ENCODE peak calls at places on chromosomes 3 and 15, in five cellular contexts. R is heart left ventricle, N is A549, B is psoas muscle, Q is PC-3. H is an unnamed sample.
A peak's percentile ranks its signal among the peaks of the same experiment; 100 is the strongest.

GRCh38 chr15:78979456-78980320 is 34.8 kb upstream of the CTSH start:
- DNase-seq in N (peak; percentile 92), Q (peak; percentile 92), B (no peak), R (peak; percentile 61), H (no peak)

GRCh38 chr3:30124435-30125390 is 481.7 kb upstream of the TGFBR2 start:
- DNase-seq in Q (peak; percentile 42), N (no peak), R (peak; percentile 60), B (no peak), H (peak; percentile 48)

GRCh38 chr15:101028772-101029438 is 109.7 kb downstream of the LRRK1 start:
- DNase-seq in B (no peak), N (no peak), Q (no peak), R (peak; percentile 12), H (no peak)

GRCh38 chr3:139120336-139120971 is 75.8 kb upstream of the PRR23C start:
- DNase-seq in Q (peak; percentile 28), B (no peak), R (no peak), N (peak; percentile 20), H (peak; percentile 67)

GRCh38 chr15:70793694-70794093 is 30.3 kb upstream of the UACA start:
- DNase-seq in N (no peak), R (no peak), Q (no peak), B (no peak), H (no peak)

GRCh38 chr15:23566070-23567050 is 886 bp downstream of the MKRN3 start:
- DNase-seq in Q (peak; percentile 68), B (peak; percentile 56), N (peak; percentile 35), R (no peak), H (no peak)

GRCh38 chr15:74994236-74994635 is 1.1 kb upstream of the SCAMP5 start:
- DNase-seq in B (no peak), R (no peak), Q (no peak), N (no peak), H (no peak)

GRCh38 chr15:40764766-40765136 is 883 bp downstream of the GCHFR start:
- DNase-seq in R (no peak), B (peak; percentile 35), N (no peak), Q (no peak), H (no peak)

GRCh38 chr3:53144446-53144845 is 14.2 kb upstream of the RFT1 start:
- DNase-seq in B (no peak), Q (no peak), N (no peak), R (no peak), H (no peak)

GRCh38 chr3:143975549-143976152 is 4.0 kb downstream of the DIPK2A start:
- DNase-seq in R (no peak), N (peak; percentile 51), Q (peak; percentile 65), B (no peak), H (no peak)

GRCh38 chr3:175861916-175862315 is 1002.8 kb downstream of the NAALADL2 start:
- DNase-seq in N (no peak), B (no peak), Q (no peak), R (no peak), H (no peak)

GRCh38 chr3:27657404-27657803 is 64.7 kb downstream of the EOMES start:
- DNase-seq in R (no peak), Q (peak; percentile 61), N (no peak), B (no peak), H (no peak)

GRCh38 chr3:115321396-115321795 is 174.3 kb upstream of the ZBTB20 start:
- DNase-seq in N (no peak), R (no peak), B (no peak), Q (peak; percentile 6), H (no peak)

GRCh38 chr15:56871180-56871579 is 47.3 kb upstream of the TCF12 start:
- DNase-seq in N (peak; percentile 53), R (no peak), B (no peak), Q (peak; percentile 80), H (peak; percentile 55)

GRCh38 chr15:71251548-71252035 is 136.3 kb downstream of the THSD4 start:
- DNase-seq in B (no peak), N (peak; percentile 68), Q (peak; percentile 43), R (no peak), H (no peak)

GRCh38 chr3:37764586-37764985 is 97.1 kb upstream of the CTDSPL start:
- DNase-seq in Q (no peak), R (no peak), B (no peak), N (no peak), H (no peak)

GRCh38 chr3:9884555-9885165 is 4.6 kb upstream of the CIDEC start:
- DNase-seq in Q (peak; percentile 96), N (peak; percentile 93), B (no peak), R (no peak), H (peak; percentile 56)

GRCh38 chr3:41274944-41275668 is 75.8 kb downstream of the CTNNB1 start:
- DNase-seq in R (no peak), N (peak; percentile 76), Q (peak; percentile 95), B (no peak), H (peak; percentile 64)

GRCh38 chr3:120177907-120178306 is 83.7 kb upstream of the GSK3B start:
- DNase-seq in Q (peak; percentile 21), N (peak; percentile 60), R (no peak), B (no peak), H (no peak)

GRCh38 chr3:99332726-99333125 is 305.7 kb upstream of the COL8A1 start:
- DNase-seq in N (no peak), R (no peak), Q (peak; percentile 37), B (no peak), H (no peak)

GRCh38 chr3:99332276-99332675 is 306.1 kb upstream of the COL8A1 start:
- DNase-seq in B (no peak), N (no peak), R (no peak), Q (peak; percentile 25), H (no peak)

GRCh38 chr3:99325407-99325806 is 313.0 kb upstream of the COL8A1 start:
- DNase-seq in B (no peak), N (no peak), Q (no peak), R (no peak), H (no peak)

GRCh38 chr3:99330924-99331532 is 307.4 kb upstream of the COL8A1 start:
- DNase-seq in N (no peak), R (no peak), Q (peak; percentile 77), B (no peak), H (no peak)

DNA sequence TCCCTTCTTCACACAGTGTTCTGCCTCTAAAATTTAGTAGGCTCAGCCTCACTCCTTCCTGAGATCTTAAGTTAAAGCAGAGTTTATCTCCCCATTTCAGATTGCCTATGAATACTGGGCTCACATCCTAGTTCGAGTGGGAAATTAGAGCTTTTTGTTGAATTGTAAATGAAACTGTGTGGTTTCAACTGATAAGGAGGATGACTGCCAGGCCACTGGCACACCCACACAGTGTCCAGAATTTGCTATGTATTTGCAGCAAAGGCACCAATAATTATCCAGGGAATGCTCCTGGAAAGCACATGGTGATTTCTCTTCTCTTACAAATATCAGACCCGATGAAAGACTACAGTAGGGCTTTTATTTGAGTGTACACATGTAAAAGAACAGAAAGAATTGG is 308.1 kb upstream of the COL8A1 start:
- DNase-seq in R (no peak), Q (peak; percentile 31), B (no peak), N (no peak), H (no peak)
- H3K4me3 ChIP-seq in R (no peak overlapping the region), Q (no peak overlapping the region), B (no peak overlapping the region), N (no peak overlapping the region), H (no peak overlapping the region)

GRCh38 chr3:127550758-127551157 is 39.8 kb downstream of the TPRA1 start:
- DNase-seq in R (no peak), B (no peak), N (no peak), Q (no peak), H (no peak)

GRCh38 chr3:127551178-127551577 is 39.4 kb downstream of the TPRA1 start:
- DNase-seq in Q (no peak), R (no peak), B (no peak), N (no peak), H (no peak)

GRCh38 chr3:127551971-127552370 is 38.6 kb downstream of the TPRA1 start:
- DNase-seq in B (no peak), Q (no peak), N (no peak), R (no peak), H (no peak)

GRCh38 chr3:127547761-127548605 is 42.5 kb downstream of the TPRA1 start:
- DNase-seq in B (peak; percentile 89), N (peak; percentile 61), R (peak; percentile 85), Q (peak; percentile 59), H (no peak)

GRCh38 chr3:127549826-127550487 is 40.6 kb downstream of the TPRA1 start:
- DNase-seq in Q (peak; percentile 35), R (no peak), B (no peak), N (peak; percentile 12), H (no peak)
- TF ChIP-seq CTCF in Q (peak; percentile 27), R (no peak), B (no peak), N (no peak), H (no peak)

GRCh38 chr15:50183112-50183794 is 1.3 kb downstream of the SLC27A2 start:
- DNase-seq in N (no peak), R (no peak), B (no peak), Q (peak; percentile 32), H (no peak)
- H3K4me3 ChIP-seq in N (peak overlapping the region; percentile 73), R (no peak overlapping the region), B (peak overlapping the region; percentile 67), Q (peak overlapping the region; percentile 78), H (no peak overlapping the region)

GRCh38 chr3:137714551-137714950 is 49.6 kb upstream of the SOX14 start:
- DNase-seq in B (no peak), R (no peak), Q (no peak), N (no peak), H (no peak)

DNA sequence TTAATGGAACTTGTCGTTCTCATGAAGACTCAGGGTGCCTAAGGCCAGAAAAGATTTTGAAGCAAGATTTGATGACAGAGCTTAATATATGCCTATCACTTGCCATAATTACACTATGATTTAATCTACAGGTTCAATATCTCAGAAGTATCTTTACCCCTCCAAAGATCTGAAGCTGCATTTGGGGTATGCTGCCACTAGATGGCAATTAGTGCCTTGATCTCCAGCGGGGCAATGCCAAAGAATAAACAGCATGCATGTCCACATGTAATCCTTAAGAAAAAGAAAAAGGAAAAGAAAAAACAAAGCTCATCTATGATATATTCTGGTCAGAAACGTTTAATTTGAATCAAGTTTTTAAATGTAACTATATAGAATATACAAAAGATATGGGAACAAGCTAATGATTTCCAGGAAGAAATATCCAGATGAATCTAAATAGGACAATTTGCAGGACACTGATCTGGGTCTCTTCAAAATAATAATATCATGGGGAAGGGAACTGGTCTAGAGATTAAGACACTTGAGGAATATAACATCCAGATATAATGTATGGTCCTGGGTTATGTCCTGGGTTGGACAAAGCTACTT is 55.0 kb upstream of the SOX14 start:
- DNase-seq in Q (peak; percentile 25), R (no peak), B (no peak), N (peak; percentile 2), H (no peak)
- TF ChIP-seq CTCF in Q (peak; percentile 60), R (peak; percentile 17), B (no peak), N (peak; percentile 30), H (peak; percentile 33)

DNA sequence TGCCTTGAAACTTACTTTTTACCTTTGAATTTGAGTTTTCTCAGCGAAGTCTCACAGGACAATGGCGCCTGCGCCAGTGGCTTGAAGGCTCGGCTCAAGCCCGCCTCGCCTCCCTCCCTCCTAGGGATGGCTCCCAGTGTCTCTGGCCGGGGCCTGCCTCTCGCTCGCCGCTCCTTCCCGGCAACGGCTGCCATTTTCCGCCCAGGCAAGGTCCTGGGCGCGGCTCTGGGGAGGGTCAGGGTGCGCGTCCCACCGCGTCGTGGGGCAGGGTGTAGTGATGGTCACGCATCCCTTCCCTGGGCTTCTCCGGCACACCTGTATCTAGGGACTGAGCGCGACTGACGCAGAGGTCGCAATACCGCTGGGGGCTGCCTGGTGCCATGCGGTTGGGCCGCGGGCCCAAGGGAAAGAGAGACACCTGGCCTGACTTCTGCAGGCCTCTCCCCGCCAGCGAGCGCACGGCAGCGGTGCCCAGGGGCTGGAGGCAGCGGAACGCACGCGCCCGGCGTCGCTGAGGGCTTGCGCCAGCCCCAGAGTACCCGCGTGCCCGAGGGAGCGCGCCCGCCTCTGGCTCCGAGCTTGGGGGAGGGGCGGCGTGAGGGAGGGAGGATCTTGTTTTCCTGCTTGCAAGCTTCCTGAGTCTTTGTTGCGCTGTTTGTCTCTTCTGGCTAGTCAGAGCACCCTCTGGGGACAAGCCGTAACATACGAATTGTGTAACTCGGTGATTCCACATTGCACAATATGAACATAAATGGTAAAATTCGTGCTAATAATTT is 20.7 kb upstream of the FEM1B start:
- DNase-seq in Q (peak; percentile 81), R (peak; percentile 90), B (peak; percentile 96), N (peak; percentile 90), H (no peak)
- H3K4me3 ChIP-seq in Q (peak overlapping the region; percentile 57), R (peak overlapping the region; percentile 63), B (peak overlapping the region; percentile 68), N (peak overlapping the region; percentile 28), H (peak overlapping the region; percentile 46)

H was measured in kidney epithelial cell.